ENCODE peak calls at places on chromosomes 16 and 17, in nine cellular contexts. Z, T, M, B, I, W, D, C and P are unnamed samples.

GRCh38 chr16:85234310-85235235 is 122.3 kb upstream of the CIBAR2 start:
- DNase-seq in Z (peak; percentile 90), T (peak; percentile 93), M (no peak), B (no peak), I (peak; percentile 78), W (no peak), D (no peak), C (peak; percentile 65), P (peak; percentile 49)

GRCh38 chr17:37781451-37781850 is 36.6 kb upstream of the HNF1B start:
- DNase-seq in Z (no peak), T (no peak), M (no peak), B (no peak), I (no peak), W (no peak), D (no peak), C (no peak), P (no peak)

GRCh38 chr17:41511130-41511529 is 5.7 kb upstream of the KRT13 start:
- DNase-seq in Z (no peak), T (no peak), M (no peak), B (no peak), I (no peak), W (no peak), D (no peak), C (no peak), P (no peak)

GRCh38 chr17:55731586-55732250 is 9.1 kb upstream of the TMEM100 start:
- DNase-seq in Z (peak; percentile 75), T (peak; percentile 80), M (peak; percentile 92), B (no peak), I (no peak), W (no peak), D (no peak), C (peak; percentile 78), P (no peak)

GRCh38 chr17:1002771-1003555 is 6.0 kb downstream of the TIMM22 start:
- DNase-seq in Z (peak; percentile 48), T (no peak), M (no peak), B (no peak), I (peak; percentile 81), W (no peak), D (no peak), C (no peak), P (peak; percentile 53)

GRCh38 chr16:4415538-4416199 is 727 bp downstream of the CORO7 start:
- DNase-seq in Z (no peak), T (peak; percentile 28), M (peak; percentile 91), B (no peak), I (no peak), W (peak; percentile 72), D (peak; percentile 45), C (no peak), P (no peak)

GRCh38 chr17:40458851-40459482 is 15.7 kb downstream of the IGFBP4 start:
- DNase-seq in Z (no peak), T (no peak), M (no peak), B (no peak), I (no peak), W (no peak), D (no peak), C (no peak), P (no peak)

GRCh38 chr17:19407601-19408380 is 3.2 kb upstream of the RNF112 start:
- DNase-seq in Z (no peak), T (no peak), M (peak; percentile 66), B (no peak), I (no peak), W (no peak), D (no peak), C (no peak), P (no peak)

GRCh38 chr17:57247913-57248312 is 8.4 kb upstream of the MSI2 start:
- DNase-seq in Z (no peak), T (no peak), M (no peak), B (no peak), I (no peak), W (no peak), D (no peak), C (no peak), P (no peak)

GRCh38 chr17:57245786-57246185 is 10.5 kb upstream of the MSI2 start:
- DNase-seq in Z (no peak), T (no peak), M (no peak), B (no peak), I (no peak), W (no peak), D (no peak), C (no peak), P (no peak)

GRCh38 chr17:57247261-57247660 is 9.1 kb upstream of the MSI2 start:
- DNase-seq in Z (no peak), T (no peak), M (no peak), B (peak; percentile 26), I (no peak), W (no peak), D (no peak), C (no peak), P (no peak)

GRCh38 chr17:57243171-57243622 is 13.1 kb upstream of the MSI2 start:
- DNase-seq in Z (peak; percentile 77), T (peak; percentile 79), M (peak; percentile 92), B (no peak), I (peak; percentile 44), W (peak; percentile 83), D (peak; percentile 71), C (peak; percentile 63), P (peak; percentile 35)

GRCh38 chr17:57246257-57246656 is 10.1 kb upstream of the MSI2 start:
- DNase-seq in Z (no peak), T (no peak), M (no peak), B (no peak), I (no peak), W (no peak), D (no peak), C (no peak), P (no peak)
- H3K4me3 ChIP-seq in Z (no peak overlapping the region), T (no peak overlapping the region), M (no peak overlapping the region), B (no peak overlapping the region), I (no peak overlapping the region), W (no peak overlapping the region), D (no peak overlapping the region), C (no peak overlapping the region), P (no peak overlapping the region)

GRCh38 chr16:30656974-30657865 is 1.0 kb upstream of the FBRS start:
- DNase-seq in Z (no peak), T (no peak), M (no peak), B (no peak), I (no peak), W (no peak), D (peak; percentile 43), C (no peak), P (no peak)

GRCh38 chr16:30660424-30661251 is 2.4 kb downstream of the FBRS start:
- DNase-seq in Z (no peak), T (no peak), M (no peak), B (no peak), I (peak; percentile 5), W (peak; percentile 86), D (peak; percentile 24), C (no peak), P (no peak)

GRCh38 chr16:30659507-30660423 is 1.5 kb downstream of the FBRS start:
- DNase-seq in Z (peak; percentile 31), T (no peak), M (no peak), B (no peak), I (peak; percentile 13), W (peak; percentile 66), D (peak; percentile 51), C (no peak), P (no peak)

GRCh38 chr16:30657866-30658730 is at the start of gene FBRS:
- DNase-seq in Z (peak; percentile 100), T (peak; percentile 100), M (peak; percentile 100), B (peak; percentile 100), I (peak; percentile 100), W (peak; percentile 100), D (peak; percentile 100), C (peak; percentile 100), P (peak; percentile 100)

DNA sequence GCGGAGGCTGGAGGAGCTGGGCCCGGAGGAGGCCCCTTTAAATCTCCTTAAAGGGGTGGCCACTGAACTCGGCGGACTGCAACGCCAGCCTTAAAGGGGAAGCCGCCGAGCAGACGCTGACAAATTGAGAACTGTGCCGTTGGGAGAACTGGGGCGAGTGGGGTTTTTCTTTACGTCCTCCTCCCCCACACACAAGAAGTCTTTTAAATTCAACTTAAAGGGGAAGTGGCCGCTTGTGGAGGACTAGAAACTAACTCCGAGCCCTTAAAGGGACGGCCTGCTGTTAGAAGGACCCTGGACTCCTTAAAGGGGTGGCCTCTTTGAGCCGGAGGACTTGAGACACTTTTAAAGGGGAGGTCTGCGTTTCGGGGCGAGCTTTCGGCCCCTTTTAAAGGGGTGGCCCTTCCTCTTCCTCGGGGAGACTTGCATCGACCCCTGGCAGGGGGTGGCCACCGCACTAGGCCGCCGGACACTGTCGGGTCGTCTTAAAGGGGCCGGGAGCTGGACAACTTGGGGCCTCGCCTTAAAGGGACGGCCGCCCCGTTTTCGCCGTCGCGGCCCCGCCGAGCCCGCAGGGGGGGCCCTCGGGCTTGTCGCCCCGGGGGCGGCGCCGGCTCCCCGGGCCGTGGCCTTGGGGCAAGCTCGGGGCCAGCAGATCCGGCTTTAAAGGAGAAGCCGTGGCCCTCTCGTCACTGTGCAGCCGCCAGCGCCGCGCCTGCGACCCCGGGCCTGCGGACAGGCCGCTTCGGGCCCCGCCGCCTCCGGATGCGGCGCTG is 688 bp downstream of the FBRS start:
- DNase-seq in Z (peak; percentile 99), T (peak; percentile 99), M (peak; percentile 95), B (peak; percentile 96), I (peak; percentile 97), W (peak; percentile 99), D (peak; percentile 83), C (peak; percentile 87), P (peak; percentile 93)
- TF ChIP-seq CTCF in Z (no peak), T (peak; percentile 27), M (no peak), B (no peak), I (no peak), W (peak; percentile 20), D (no peak), C (peak; percentile 34), P (no peak)

GRCh38 chr16:89912627-89913026 is 6.0 kb upstream of the MC1R start:
- DNase-seq in Z (no peak), T (no peak), M (no peak), B (no peak), I (no peak), W (no peak), D (no peak), C (no peak), P (no peak)

GRCh38 chr16:89911375-89911774 is 7.3 kb upstream of the MC1R start:
- DNase-seq in Z (no peak), T (no peak), M (no peak), B (no peak), I (no peak), W (no peak), D (no peak), C (no peak), P (no peak)

GRCh38 chr16:89912143-89912542 is 6.5 kb upstream of the MC1R start:
- DNase-seq in Z (no peak), T (no peak), M (no peak), B (no peak), I (no peak), W (no peak), D (no peak), C (no peak), P (no peak)

GRCh38 chr16:89909777-89910716 is 8.6 kb upstream of the MC1R start:
- DNase-seq in Z (peak; percentile 82), T (peak; percentile 86), M (peak; percentile 95), B (no peak), I (peak; percentile 60), W (peak; percentile 74), D (peak; percentile 61), C (peak; percentile 80), P (no peak)

GRCh38 chr16:89910717-89911354 is 7.8 kb upstream of the MC1R start:
- DNase-seq in Z (no peak), T (no peak), M (no peak), B (no peak), I (no peak), W (no peak), D (no peak), C (no peak), P (no peak)
- H3K4me3 ChIP-seq in Z (no peak overlapping the region), T (no peak overlapping the region), M (no peak overlapping the region), B (no peak overlapping the region), I (no peak overlapping the region), W (no peak overlapping the region), D (no peak overlapping the region), C (no peak overlapping the region), P (no peak overlapping the region)

GRCh38 chr16:68367034-68367433 is 56.2 kb downstream of the PRMT7 start:
- DNase-seq in Z (peak; percentile 41), T (peak; percentile 58), M (no peak), B (no peak), I (no peak), W (peak; percentile 69), D (peak; percentile 36), C (no peak), P (no peak)
- TF ChIP-seq CTCF in Z (peak; percentile 38), T (peak; percentile 66), M (no peak), B (peak; percentile 21), I (peak; percentile 5), W (peak; percentile 53), D (no peak), C (peak; percentile 43), P (no peak)